ENCODE peak calls at places on chromosomes 16 and 17, in six cellular contexts. One of them, this sample, is unnamed.

GRCh38 chr17:17077101-17077500 is 34.8 kb downstream of the MPRIP start:
- DNase-seq in HEK293T: no peak
- DNase-seq in activated CD4-positive, alpha-beta T cell treated with anti-CD3 and anti-CD28 coated beads for 24 hours: no peak
- DNase-seq in stimulated activated CD4-positive, alpha-beta T cell treated with anti-CD3 and anti-CD28 coated beads, Interleukin-2, amount 100 ng/mL, for 48 hours: no peak
- DNase-seq in NCI-H446 treated with DMSO at 0.1 percent for 48 hours: no peak
- DNase-seq in RWPE1: no peak
- DNase-seq in this sample: no peak

GRCh38 chr17:83190601-83191387 is 111.4 kb downstream of the METRNL start:
- DNase-seq in HEK293T: no peak
- DNase-seq in activated CD4-positive, alpha-beta T cell treated with anti-CD3 and anti-CD28 coated beads for 24 hours: no peak
- DNase-seq in stimulated activated CD4-positive, alpha-beta T cell treated with anti-CD3 and anti-CD28 coated beads, Interleukin-2, amount 100 ng/mL, for 48 hours: no peak
- DNase-seq in NCI-H446 treated with DMSO at 0.1 percent for 48 hours: no peak
- DNase-seq in RWPE1: no peak
- DNase-seq in this sample: no peak

GRCh38 chr17:77387891-77388290 is 247.1 kb downstream of the SEC14L1 start:
- DNase-seq in HEK293T: no peak
- DNase-seq in activated CD4-positive, alpha-beta T cell treated with anti-CD3 and anti-CD28 coated beads for 24 hours: no peak
- DNase-seq in stimulated activated CD4-positive, alpha-beta T cell treated with anti-CD3 and anti-CD28 coated beads, Interleukin-2, amount 100 ng/mL, for 48 hours: no peak
- DNase-seq in NCI-H446 treated with DMSO at 0.1 percent for 48 hours: no peak
- DNase-seq in RWPE1: no peak
- DNase-seq in this sample: no peak

GRCh38 chr17:34703533-34703932 is 124.2 kb downstream of the TMEM132E start:
- DNase-seq in HEK293T: peak
- DNase-seq in activated CD4-positive, alpha-beta T cell treated with anti-CD3 and anti-CD28 coated beads for 24 hours: peak
- DNase-seq in stimulated activated CD4-positive, alpha-beta T cell treated with anti-CD3 and anti-CD28 coated beads, Interleukin-2, amount 100 ng/mL, for 48 hours: peak
- DNase-seq in NCI-H446 treated with DMSO at 0.1 percent for 48 hours: no peak
- DNase-seq in RWPE1: peak
- DNase-seq in this sample: peak

GRCh38 chr16:51666074-51666473 is 515.0 kb upstream of the SALL1 start:
- DNase-seq in HEK293T: no peak
- DNase-seq in activated CD4-positive, alpha-beta T cell treated with anti-CD3 and anti-CD28 coated beads for 24 hours: no peak
- DNase-seq in stimulated activated CD4-positive, alpha-beta T cell treated with anti-CD3 and anti-CD28 coated beads, Interleukin-2, amount 100 ng/mL, for 48 hours: no peak
- DNase-seq in NCI-H446 treated with DMSO at 0.1 percent for 48 hours: no peak
- DNase-seq in RWPE1: no peak
- DNase-seq in this sample: no peak

GRCh38 chr16:67528870-67529638 is 425 bp downstream of the RIPOR1 start:
- DNase-seq in HEK293T: peak
- DNase-seq in activated CD4-positive, alpha-beta T cell treated with anti-CD3 and anti-CD28 coated beads for 24 hours: no peak
- DNase-seq in stimulated activated CD4-positive, alpha-beta T cell treated with anti-CD3 and anti-CD28 coated beads, Interleukin-2, amount 100 ng/mL, for 48 hours: no peak
- DNase-seq in NCI-H446 treated with DMSO at 0.1 percent for 48 hours: no peak
- DNase-seq in RWPE1: peak
- DNase-seq in this sample: peak

GRCh38 chr16:70520612-70521297 is 2.6 kb downstream of the COG4 start:
- DNase-seq in HEK293T: no peak
- DNase-seq in activated CD4-positive, alpha-beta T cell treated with anti-CD3 and anti-CD28 coated beads for 24 hours: no peak
- DNase-seq in stimulated activated CD4-positive, alpha-beta T cell treated with anti-CD3 and anti-CD28 coated beads, Interleukin-2, amount 100 ng/mL, for 48 hours: no peak
- DNase-seq in NCI-H446 treated with DMSO at 0.1 percent for 48 hours: no peak
- DNase-seq in RWPE1: peak
- DNase-seq in this sample: no peak

GRCh38 chr17:61875804-61876203 is 12.5 kb upstream of the BRIP1 start:
- DNase-seq in HEK293T: no peak
- DNase-seq in activated CD4-positive, alpha-beta T cell treated with anti-CD3 and anti-CD28 coated beads for 24 hours: no peak
- DNase-seq in stimulated activated CD4-positive, alpha-beta T cell treated with anti-CD3 and anti-CD28 coated beads, Interleukin-2, amount 100 ng/mL, for 48 hours: no peak
- DNase-seq in NCI-H446 treated with DMSO at 0.1 percent for 48 hours: no peak
- DNase-seq in RWPE1: no peak
- DNase-seq in this sample: no peak

GRCh38 chr16:58882292-58882691 is 148.2 kb upstream of the GOT2 start:
- DNase-seq in HEK293T: no peak
- DNase-seq in activated CD4-positive, alpha-beta T cell treated with anti-CD3 and anti-CD28 coated beads for 24 hours: no peak
- DNase-seq in stimulated activated CD4-positive, alpha-beta T cell treated with anti-CD3 and anti-CD28 coated beads, Interleukin-2, amount 100 ng/mL, for 48 hours: no peak
- DNase-seq in NCI-H446 treated with DMSO at 0.1 percent for 48 hours: no peak
- DNase-seq in RWPE1: no peak
- DNase-seq in this sample: no peak

GRCh38 chr17:42321555-42321954 is 33.3 kb downstream of the STAT5A start:
- DNase-seq in HEK293T: no peak
- DNase-seq in activated CD4-positive, alpha-beta T cell treated with anti-CD3 and anti-CD28 coated beads for 24 hours: no peak
- DNase-seq in stimulated activated CD4-positive, alpha-beta T cell treated with anti-CD3 and anti-CD28 coated beads, Interleukin-2, amount 100 ng/mL, for 48 hours: no peak
- DNase-seq in NCI-H446 treated with DMSO at 0.1 percent for 48 hours: peak
- DNase-seq in RWPE1: no peak
- DNase-seq in this sample: no peak

GRCh38 chr16:49854227-49855203 is 1.4 kb downstream of the ZNF423 start:
- DNase-seq in HEK293T: peak
- DNase-seq in activated CD4-positive, alpha-beta T cell treated with anti-CD3 and anti-CD28 coated beads for 24 hours: no peak
- DNase-seq in stimulated activated CD4-positive, alpha-beta T cell treated with anti-CD3 and anti-CD28 coated beads, Interleukin-2, amount 100 ng/mL, for 48 hours: no peak
- DNase-seq in NCI-H446 treated with DMSO at 0.1 percent for 48 hours: no peak
- DNase-seq in RWPE1: no peak
- DNase-seq in this sample: peak

GRCh38 chr16:67260426-67261063 is 11.8 kb downstream of the SLC9A5 start:
- DNase-seq in HEK293T: peak
- DNase-seq in activated CD4-positive, alpha-beta T cell treated with anti-CD3 and anti-CD28 coated beads for 24 hours: no peak
- DNase-seq in stimulated activated CD4-positive, alpha-beta T cell treated with anti-CD3 and anti-CD28 coated beads, Interleukin-2, amount 100 ng/mL, for 48 hours: no peak
- DNase-seq in NCI-H446 treated with DMSO at 0.1 percent for 48 hours: no peak
- DNase-seq in RWPE1: no peak
- DNase-seq in this sample: no peak

GRCh38 chr17:1958134-1958881 is 66.8 kb downstream of the RTN4RL1 start:
- DNase-seq in HEK293T: no peak
- DNase-seq in activated CD4-positive, alpha-beta T cell treated with anti-CD3 and anti-CD28 coated beads for 24 hours: no peak
- DNase-seq in stimulated activated CD4-positive, alpha-beta T cell treated with anti-CD3 and anti-CD28 coated beads, Interleukin-2, amount 100 ng/mL, for 48 hours: no peak
- DNase-seq in NCI-H446 treated with DMSO at 0.1 percent for 48 hours: no peak
- DNase-seq in RWPE1: no peak
- DNase-seq in this sample: no peak

This sample was measured in HuH-7.